ENCODE peak calls at places on chromosomes 4 and X, in four cellular contexts. T is heart right ventricle, B is OCI-LY7, R is astrocyte of the spinal cord. X is an unnamed sample.

GRCh38 chr4:121122661-121123060 is 41.5 kb downstream of the TNIP3 start:
- DNase-seq in B (no peak), T (no peak), R (no peak), X (no peak)

GRCh38 chrX:20596856-20597255 is 330.1 kb upstream of the RPS6KA3 start:
- DNase-seq in R (no peak), B (no peak), T (no peak), X (no peak)

GRCh38 chrX:124764354-124764753 is 418.0 kb downstream of the SH2D1A start:
- DNase-seq in T (no peak), B (no peak), R (no peak), X (no peak)

GRCh38 chrX:145727476-145727875 is 90.2 kb upstream of the SLITRK2 start:
- DNase-seq in B (no peak), T (no peak), R (no peak), X (no peak)

GRCh38 chr4:143369556-143369955 is 32.9 kb downstream of the GAB1 start:
- DNase-seq in T (no peak), R (no peak), B (no peak), X (no peak)

GRCh38 chrX:76109654-76110053 is 63.2 kb upstream of the PBDC1 start:
- DNase-seq in B (no peak), R (no peak), T (no peak), X (no peak)

GRCh38 chrX:126170715-126171114 is 4.6 kb upstream of the DCAF12L2 start:
- DNase-seq in B (no peak), R (no peak), T (no peak), X (no peak)

GRCh38 chr4:80062527-80062926 is 10.5 kb downstream of the ANTXR2 start:
- DNase-seq in R (no peak), B (no peak), T (no peak), X (no peak)

GRCh38 chr4:140102406-140102805 is 51.6 kb downstream of the MAML3 start:
- DNase-seq in T (no peak), R (no peak), B (no peak), X (no peak)

DNA sequence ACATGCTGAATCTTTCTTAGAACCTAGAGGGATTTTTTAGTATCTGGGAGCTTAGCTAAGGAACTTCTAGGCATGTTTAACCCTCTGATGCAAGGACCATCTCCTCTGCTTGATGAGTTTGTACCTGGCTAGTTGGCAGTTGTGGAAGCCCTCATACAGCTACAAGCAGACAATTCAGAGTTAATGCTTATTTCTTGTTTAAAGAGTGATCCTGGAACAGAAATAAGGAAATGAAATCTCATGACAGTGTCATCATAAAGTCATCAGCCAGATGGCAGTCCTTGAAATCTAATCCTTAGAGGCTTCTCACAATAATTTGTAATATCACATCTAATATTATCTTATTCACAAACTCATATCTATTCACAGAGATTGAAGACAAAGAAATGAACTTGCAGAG is 581.6 kb upstream of the FTHL17 start:
- DNase-seq in T (no peak), B (no peak), R (no peak), X (no peak)
- TF ChIP-seq CTCF in T (no peak), B (no peak), R (no peak), X (no peak)

GRCh38 chr4:94256833-94257232 is 49.2 kb downstream of the SMARCAD1 start:
- DNase-seq in B (peak; percentile 14), T (no peak), R (no peak), X (no peak)
- TF ChIP-seq CTCF in B (peak; percentile 68), T (peak; percentile 23), R (peak; percentile 35), X (peak; percentile 11)

GRCh38 chr4:76697129-76697803 is 200.7 kb downstream of the SOWAHB start:
- DNase-seq in B (no peak), R (no peak), T (no peak), X (peak; percentile 45)
- TF ChIP-seq CTCF in B (no peak), R (no peak), T (no peak), X (no peak)

DNA sequence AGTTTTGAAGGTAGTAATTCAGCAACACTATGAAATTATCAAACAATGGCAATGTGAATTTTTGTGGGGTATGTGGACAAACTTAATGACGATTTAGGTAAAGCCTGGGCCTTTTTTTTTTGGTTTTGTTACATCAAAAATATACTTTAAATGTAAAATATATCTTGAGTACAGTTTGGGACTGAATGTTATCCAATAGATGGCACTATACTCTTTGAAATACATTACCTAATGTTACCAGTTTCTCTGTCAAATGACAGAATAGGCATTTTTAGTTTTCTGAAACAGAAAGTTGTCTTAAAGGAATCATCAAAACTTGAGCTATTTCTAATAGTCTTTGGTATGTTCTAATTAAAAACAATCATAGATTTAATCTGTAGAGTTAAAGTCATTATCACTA is 1651.9 kb downstream of the C4orf33 start:
- DNase-seq in T (no peak), B (peak; percentile 19), R (peak; percentile 24), X (no peak)
- TF ChIP-seq CTCF in T (no peak), B (peak; percentile 73), R (peak; percentile 35), X (no peak)

DNA sequence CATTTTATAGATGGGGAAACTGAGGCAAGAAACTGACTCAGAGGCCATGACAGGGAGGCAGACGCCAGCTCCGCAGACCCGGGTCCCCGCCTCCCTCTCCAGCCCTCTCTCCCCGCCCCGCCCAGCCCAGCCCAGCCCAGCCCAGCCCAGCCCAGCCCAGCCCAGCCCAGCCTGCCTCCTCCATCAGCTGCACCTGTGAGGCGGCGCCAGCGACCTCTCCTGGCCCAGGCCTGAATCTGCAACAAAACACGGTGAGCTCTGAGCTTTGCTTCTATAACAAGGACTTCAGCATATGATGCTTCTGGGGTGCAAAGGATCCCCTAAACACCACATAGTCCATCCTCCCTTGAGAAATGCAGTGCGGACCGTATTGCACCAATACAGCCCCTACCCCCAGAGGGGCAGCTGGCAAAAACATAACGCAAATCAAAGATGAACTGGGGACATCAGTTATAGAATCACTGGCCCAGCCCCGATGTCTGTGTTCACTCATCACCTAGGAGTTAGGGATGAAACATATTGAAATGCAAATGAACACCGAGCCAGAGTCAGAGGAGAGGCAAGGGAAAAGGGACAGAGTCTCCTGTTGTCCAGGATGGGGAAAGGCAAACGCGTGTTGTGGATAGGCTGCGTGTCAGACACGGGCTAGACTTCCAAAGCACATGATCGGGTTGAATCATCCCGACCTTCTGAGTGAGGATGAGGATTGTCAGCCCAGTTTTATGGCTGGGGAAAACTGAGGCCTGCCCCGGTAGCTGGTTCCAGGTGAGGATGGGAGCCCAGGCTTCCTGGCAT is 216.1 kb upstream of the PSAPL1 start:
- DNase-seq in B (peak; percentile 47), T (no peak), R (peak; percentile 32), X (no peak)
- TF ChIP-seq CTCF in B (peak; percentile 53), T (no peak), R (peak; percentile 42), X (no peak)

X was measured in GM20000.